ENCODE peak calls at places on chromosome 14, in nine cellular contexts. N is OCI-LY7, U is HCT116, F is GM23338, Y is PC-3, H is GM23248, L is SK-N-SH, Q is neural progenitor cell, M is hepatocyte. V is an unnamed sample.
A peak's percentile ranks its signal among the peaks of the same experiment; 100 is the strongest.

GRCh38 chr14:33452982-33453381 is 497.9 kb downstream of the EGLN3 start:
- DNase-seq in N (no peak), U (no peak), F (no peak), Y (no peak), H (no peak), L (no peak), Q (no peak), M (no peak), V (no peak)

GRCh38 chr14:63045234-63045611 is at the start of gene KCNH5:
- DNase-seq in N (no peak), U (no peak), F (peak; percentile 83), Y (peak; percentile 22), H (peak; percentile 47), L (peak; percentile 90), Q (peak; percentile 96), M (peak; percentile 91), V (peak; percentile 59)

GRCh38 chr14:54338696-54339317 is 58.0 kb upstream of the CDKN3 start:
- DNase-seq in N (no peak), U (peak; percentile 55), F (peak; percentile 61), Y (peak; percentile 93), H (peak; percentile 63), L (no peak), Q (peak; percentile 63), M (peak; percentile 68), V (peak; percentile 22)

GRCh38 chr14:99136047-99136400 is 136.0 kb downstream of the BCL11B start:
- DNase-seq in N (no peak), U (no peak), F (no peak), Y (no peak), H (no peak), L (no peak), Q (no peak), M (no peak), V (no peak)

GRCh38 chr14:55805250-55805649 is 225.2 kb downstream of the KTN1 start:
- DNase-seq in N (no peak), U (no peak), F (no peak), Y (no peak), H (no peak), L (no peak), Q (no peak), M (peak; percentile 39), V (no peak)

GRCh38 chr14:61462566-61463195 is 141.3 kb downstream of the PRKCH start:
- DNase-seq in N (no peak), U (no peak), F (no peak), Y (peak; percentile 91), H (peak; percentile 84), L (peak; percentile 70), Q (no peak), M (peak; percentile 55), V (no peak)

GRCh38 chr14:104731249-104731924 is 7.4 kb downstream of the ADSS1 start:
- DNase-seq in N (peak; percentile 25), U (no peak), F (peak; percentile 87), Y (peak; percentile 48), H (peak; percentile 49), L (peak; percentile 75), Q (peak; percentile 59), M (no peak), V (no peak)

GRCh38 chr14:24072881-24073877 is 1.8 kb downstream of the CPNE6 start:
- DNase-seq in N (no peak), U (no peak), F (no peak), Y (no peak), H (no peak), L (no peak), Q (no peak), M (no peak), V (no peak)

GRCh38 chr14:105196228-105196960 is 15.3 kb upstream of the NUDT14 start:
- DNase-seq in N (no peak), U (no peak), F (peak; percentile 79), Y (no peak), H (no peak), L (no peak), Q (peak; percentile 96), M (no peak), V (no peak)

GRCh38 chr14:44847910-44848309 is 113.8 kb downstream of the KLHL28 start:
- DNase-seq in N (no peak), U (no peak), F (no peak), Y (peak; percentile 44), H (peak; percentile 63), L (no peak), Q (no peak), M (no peak), V (no peak)

DNA sequence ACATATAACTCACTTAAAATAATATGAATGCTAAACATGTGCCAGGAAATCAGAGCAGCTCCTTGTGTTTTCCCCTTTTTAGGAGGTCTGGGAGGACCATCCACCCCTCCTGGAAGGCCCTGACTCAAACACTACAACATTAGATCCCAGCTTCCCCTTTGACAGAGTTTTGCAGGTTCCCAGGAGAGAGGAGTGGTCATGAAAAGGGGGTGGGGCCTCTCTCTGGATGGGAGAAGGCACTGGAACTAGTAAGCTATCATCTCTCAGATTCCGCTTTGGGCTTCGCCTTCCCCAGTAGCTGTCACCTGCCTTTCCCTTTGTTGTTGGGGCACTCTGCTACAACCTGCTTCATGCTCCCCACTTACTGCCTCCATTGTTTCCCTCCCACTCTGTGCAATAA is 149.2 kb downstream of the ZFP36L1 start:
- DNase-seq in N (no peak), U (no peak), F (peak; percentile 27), Y (no peak), H (no peak), L (no peak), Q (no peak), M (no peak), V (no peak)
- TF ChIP-seq EZH2phosphoT487 in N (no peak), U (no peak), F (no peak), Y (no peak), H (no peak), L (no peak), Q (no peak), M (no peak), V (no peak)

DNA sequence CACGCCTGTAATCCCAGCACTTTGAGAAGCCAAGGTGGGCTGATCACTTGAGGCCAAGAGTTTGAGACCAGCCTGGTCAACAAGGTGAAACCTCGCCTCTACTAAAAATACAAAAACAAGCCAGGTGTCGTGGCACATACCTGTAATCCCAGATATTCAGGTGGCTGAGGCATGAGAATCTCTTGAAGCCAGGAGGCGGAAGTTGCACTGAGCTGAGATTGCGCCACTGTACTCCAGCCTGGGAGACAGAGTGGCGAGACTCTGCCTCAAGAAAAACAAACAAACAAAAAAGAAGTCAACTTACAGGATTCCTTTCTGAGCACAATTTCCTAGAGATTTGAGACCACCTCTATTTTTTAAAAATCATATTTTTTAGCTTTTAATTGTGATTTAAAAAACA is 45.3 kb downstream of the DGLUCY start:
- DNase-seq in N (no peak), U (no peak), F (no peak), Y (no peak), H (no peak), L (no peak), Q (no peak), M (no peak), V (no peak)
- H3K4me1 ChIP-seq in N (no peaks in the 10 kb centered on the region), U (peaks cover 14% of the 10 kb centered on the region), F (no peaks in the 10 kb centered on the region), Y (peaks cover 10% of the 10 kb centered on the region), H (no peaks in the 10 kb centered on the region), L (peaks cover 12% of the 10 kb centered on the region), Q (no peaks in the 10 kb centered on the region), M (peaks cover 31% of the 10 kb centered on the region), V (no peaks in the 10 kb centered on the region)

DNA sequence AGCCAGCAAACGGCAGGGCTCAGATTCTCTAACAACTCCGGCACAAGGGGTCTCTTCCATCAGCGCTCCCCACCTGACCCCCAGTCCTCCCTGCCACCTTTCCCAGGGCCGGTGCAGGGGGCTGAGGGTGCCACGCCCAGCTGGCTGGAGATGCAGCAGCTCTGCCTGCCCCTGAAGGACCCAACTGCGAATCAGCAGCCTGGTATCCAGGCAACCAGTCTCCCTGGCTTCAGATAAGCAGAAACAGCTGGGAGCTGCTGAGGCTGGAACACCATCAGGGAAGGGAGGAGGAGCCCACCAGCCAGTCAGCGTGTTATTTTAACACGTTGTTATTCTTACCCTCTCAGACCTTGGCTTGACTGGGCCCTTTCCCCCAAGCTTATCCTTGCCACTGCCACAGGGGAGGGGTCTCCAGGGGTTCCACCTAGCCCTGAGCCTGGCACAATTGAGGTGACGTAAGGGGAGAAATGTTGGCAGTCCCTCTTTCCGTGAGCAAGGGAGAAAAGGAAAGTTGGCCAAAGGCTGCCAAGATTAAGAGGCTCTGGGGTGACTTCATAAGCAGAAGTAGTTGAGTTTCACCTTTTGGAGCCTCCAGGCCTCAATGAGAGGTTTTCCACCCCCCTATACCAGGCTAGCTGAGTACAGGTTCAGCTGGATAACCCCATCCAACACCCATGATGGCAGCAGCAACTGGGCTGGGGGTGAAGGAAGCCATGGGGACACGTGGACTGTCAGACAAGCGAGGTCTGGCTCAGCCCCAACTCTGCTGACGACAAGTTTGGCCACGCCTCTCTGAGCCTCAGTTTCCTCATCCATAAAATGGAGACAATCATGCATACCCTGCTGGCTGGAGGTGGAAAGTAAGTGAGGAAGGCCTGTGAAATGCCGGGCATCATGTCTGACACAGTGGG is 91.1 kb downstream of the IRF2BPL start:
- DNase-seq in N (no peak), U (no peak), F (peak; percentile 60), Y (no peak), H (peak; percentile 96), L (peak; percentile 93), Q (peak; percentile 78), M (peak; percentile 86), V (no peak)
- H3K27ac ChIP-seq in N (no peak overlapping the region), U (no peak overlapping the region), F (no peak overlapping the region), Y (no peak overlapping the region), H (peak overlapping the region; percentile 85), L (peak overlapping the region; percentile 97), Q (no peak overlapping the region), M (peak overlapping the region; percentile 75), V (no peak overlapping the region)

GRCh38 chr14:42911642-42912041 is 1305.0 kb downstream of the LRFN5 start:
- DNase-seq in N (no peak), U (no peak), F (peak; percentile 14), Y (peak; percentile 39), H (peak; percentile 19), L (no peak), Q (no peak), M (no peak), V (no peak)
- TF ChIP-seq EZH2phosphoT487 in N (no peak), U (no peak), F (no peak), Y (no peak), H (no peak), L (no peak), Q (no peak), M (no peak), V (no peak)

GRCh38 chr14:20461230-20462141 is at the start of gene PIP4P1:
- DNase-seq in N (peak; percentile 100), U (peak; percentile 100), F (peak; percentile 99), Y (peak; percentile 99), H (peak; percentile 100), L (peak; percentile 92), Q (peak; percentile 99), M (peak; percentile 99), V (peak; percentile 98)
- H3K4me1 ChIP-seq in N (peaks cover 57% of the 10 kb centered on the region), U (peaks cover 22% of the 10 kb centered on the region), F (peaks cover 14% of the 10 kb centered on the region), Y (peaks cover 17% of the 10 kb centered on the region), H (peaks cover 19% of the 10 kb centered on the region), L (peaks cover 9% of the 10 kb centered on the region), Q (peaks cover 13% of the 10 kb centered on the region), M (peaks cover 21% of the 10 kb centered on the region), V (peaks cover 4% of the 10 kb centered on the region)

DNA sequence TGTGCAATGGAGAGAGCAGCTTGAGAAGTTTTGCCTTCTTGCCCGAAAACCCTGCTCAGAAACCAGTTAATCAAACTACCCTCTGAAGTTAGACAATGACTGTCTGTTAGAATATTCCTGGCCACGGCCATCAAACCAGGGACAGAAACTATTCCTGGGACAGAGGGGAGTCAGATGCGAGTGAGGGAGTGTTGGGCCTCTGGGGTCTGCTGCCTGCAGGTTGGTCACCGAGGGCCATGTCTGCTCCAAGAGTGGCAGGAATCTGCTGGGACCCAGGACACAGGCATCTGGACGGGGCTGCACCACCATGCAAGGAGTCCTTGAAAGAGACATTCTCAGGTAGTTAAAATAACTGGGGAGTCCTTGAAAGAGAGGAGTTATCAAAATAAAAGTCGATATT is 16.9 kb upstream of the EIF2B2 start:
- DNase-seq in N (no peak), U (no peak), F (no peak), Y (no peak), H (no peak), L (no peak), Q (no peak), M (no peak), V (no peak)
- H3K27ac ChIP-seq in N (no peak overlapping the region), U (no peak overlapping the region), F (no peak overlapping the region), Y (no peak overlapping the region), H (no peak overlapping the region), L (no peak overlapping the region), Q (no peak overlapping the region), M (no peak overlapping the region), V (no peak overlapping the region)

V was measured in MM.1S.